ENCODE peak calls at places on chromosomes 12 and 14, in seven cellular contexts. Q is RPMI7951; T is H9; G is Panc1; I is activated CD8-positive, alpha-beta T cell treated with anti-CD3 and anti-CD28 coated beads, Interleukin-2, amount 10 ng/mL, durations not matched to agents 7 days and 5 days; J is sciatic nerve; A is NCI-H510A treated with DMSO at 0.1 percent for 48 hours. W is an unnamed sample.
A peak's percentile ranks its signal among the peaks of the same experiment; 100 is the strongest.

GRCh38 chr12:20701106-20701505 is 6.0 kb downstream of the SLCO1C1 start:
- DNase-seq in Q (no peak), T (no peak), G (no peak), I (no peak), J (no peak), A (peak; percentile 84), W (no peak)

GRCh38 chr12:12365931-12366431 is 9.1 kb downstream of the BORCS5 start:
- DNase-seq in Q (no peak), T (no peak), G (no peak), I (peak; percentile 55), J (no peak), A (no peak), W (no peak)

GRCh38 chr12:119840617-119841016 is 36.5 kb downstream of the CIT start:
- DNase-seq in Q (no peak), T (no peak), G (no peak), I (no peak), J (no peak), A (no peak), W (no peak)

GRCh38 chr12:27361372-27361771 is 28.7 kb downstream of the BMAL2 start:
- DNase-seq in Q (no peak), T (no peak), G (no peak), I (no peak), J (no peak), A (no peak), W (no peak)

GRCh38 chr14:25400607-25401206 is 350.8 kb upstream of the STXBP6 start:
- DNase-seq in Q (peak; percentile 43), T (peak; percentile 42), G (peak; percentile 15), I (peak; percentile 55), J (peak; percentile 67), A (peak; percentile 82), W (no peak)

GRCh38 chr12:65419284-65420072 is 141.0 kb downstream of the MSRB3 start:
- DNase-seq in Q (no peak), T (no peak), G (no peak), I (no peak), J (no peak), A (no peak), W (no peak)

GRCh38 chr12:116099664-116100432 is 177.6 kb downstream of the MED13L start:
- DNase-seq in Q (no peak), T (no peak), G (no peak), I (no peak), J (no peak), A (peak; percentile 32), W (no peak)

GRCh38 chr12:15158114-15158513 is 63.1 kb downstream of the RERG start:
- DNase-seq in Q (no peak), T (no peak), G (no peak), I (no peak), J (no peak), A (no peak), W (no peak)

GRCh38 chr12:47767197-47767724 is 5.8 kb upstream of the SLC48A1 start:
- DNase-seq in Q (peak; percentile 20), T (peak; percentile 84), G (no peak), I (peak; percentile 85), J (peak; percentile 75), A (peak; percentile 71), W (no peak)

GRCh38 chr14:60058087-60058486 is 33.6 kb upstream of the PCNX4 start:
- DNase-seq in Q (no peak), T (no peak), G (no peak), I (no peak), J (no peak), A (no peak), W (no peak)

W was measured in coronary artery.